ENCODE peak calls at places on chromosomes 16 and 17, in seven cellular contexts. I, E, Q, H, Z, G and F are unnamed samples.

GRCh38 chr16:17382949-17383348 is 87.8 kb downstream of the XYLT1 start:
- DNase-seq in I (no peak), E (no peak), Q (no peak), H (no peak), Z (no peak), G (no peak), F (no peak)

GRCh38 chr17:63946440-63947363 is 14.6 kb upstream of the CD79B start:
- DNase-seq in I (no peak), E (peak; percentile 43), Q (peak; percentile 48), H (peak; percentile 93), Z (peak; percentile 91), G (no peak), F (peak; percentile 59)

GRCh38 chr16:17469011-17469741 is 1.6 kb downstream of the XYLT1 start:
- DNase-seq in I (peak; percentile 72), E (no peak), Q (no peak), H (peak; percentile 73), Z (peak; percentile 34), G (no peak), F (no peak)

GRCh38 chr17:48067245-48067644 is 19.1 kb downstream of the NFE2L1 start:
- DNase-seq in I (no peak), E (no peak), Q (no peak), H (no peak), Z (no peak), G (no peak), F (no peak)

GRCh38 chr16:15032547-15033308 is 23.1 kb downstream of the NTAN1 start:
- DNase-seq in I (peak; percentile 30), E (no peak), Q (no peak), H (no peak), Z (no peak), G (no peak), F (peak; percentile 39)

GRCh38 chr17:15909481-15909991 is 35.4 kb upstream of the ADORA2B start:
- DNase-seq in I (no peak), E (no peak), Q (peak; percentile 21), H (no peak), Z (peak; percentile 34), G (no peak), F (no peak)

GRCh38 chr16:89338863-89339262 is 121.4 kb downstream of the ZNF778 start:
- DNase-seq in I (no peak), E (no peak), Q (peak; percentile 86), H (no peak), Z (no peak), G (no peak), F (no peak)

GRCh38 chr17:35376245-35376644 is 2.8 kb upstream of the SLFN11 start:
- DNase-seq in I (no peak), E (no peak), Q (no peak), H (no peak), Z (no peak), G (no peak), F (no peak)

GRCh38 chr16:11414815-11415775 is 69.8 kb downstream of the RMI2 start:
- DNase-seq in I (no peak), E (no peak), Q (no peak), H (no peak), Z (no peak), G (no peak), F (no peak)

GRCh38 chr17:37821025-37821713 is 76.3 kb upstream of the HNF1B start:
- DNase-seq in I (peak; percentile 66), E (peak; percentile 2), Q (no peak), H (no peak), Z (no peak), G (no peak), F (no peak)

GRCh38 chr17:44307387-44308186 is 814 bp upstream of the RUNDC3A start:
- DNase-seq in I (peak; percentile 10), E (peak; percentile 14), Q (no peak), H (no peak), Z (peak; percentile 89), G (no peak), F (no peak)

GRCh38 chr17:67212716-67213417 is 32.1 kb downstream of the HELZ start:
- DNase-seq in I (peak; percentile 78), E (no peak), Q (no peak), H (no peak), Z (no peak), G (no peak), F (no peak)

GRCh38 chr17:67218385-67218950 is 26.5 kb downstream of the HELZ start:
- DNase-seq in I (peak; percentile 57), E (no peak), Q (no peak), H (no peak), Z (no peak), G (no peak), F (no peak)

GRCh38 chr17:67216544-67217320 is 28.3 kb downstream of the HELZ start:
- DNase-seq in I (no peak), E (no peak), Q (no peak), H (no peak), Z (no peak), G (no peak), F (no peak)

GRCh38 chr17:67217446-67217845 is 27.6 kb downstream of the HELZ start:
- DNase-seq in I (no peak), E (no peak), Q (no peak), H (no peak), Z (no peak), G (no peak), F (no peak)

DNA sequence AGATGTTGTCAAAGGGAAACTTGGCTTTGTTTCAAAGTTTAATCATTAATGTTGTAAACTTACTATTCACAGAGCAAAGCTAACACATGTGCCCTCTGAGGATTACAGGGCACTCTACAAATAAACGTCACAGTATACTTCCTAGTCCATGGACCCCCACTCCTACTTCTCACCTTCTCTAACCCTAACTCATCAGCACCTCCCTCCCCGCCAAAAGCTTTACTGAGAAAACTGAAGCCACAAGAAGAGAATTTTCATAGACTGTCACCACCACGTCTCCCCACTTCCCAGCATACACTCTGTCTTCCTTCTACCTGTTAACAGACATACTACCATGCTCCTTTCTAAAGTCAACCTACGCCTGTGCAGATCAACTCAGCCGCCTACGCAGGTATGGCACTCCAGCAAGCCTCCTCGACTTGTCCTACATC is 29.0 kb downstream of the HELZ start:
- DNase-seq in I (no peak), E (no peak), Q (peak; percentile 33), H (no peak), Z (no peak), G (no peak), F (no peak)
- H3K79me2 ChIP-seq in I (peaks cover 37% of the 10 kb centered on the region), E (peaks cover 24% of the 10 kb centered on the region), Q (peaks cover 61% of the 10 kb centered on the region), H (peaks cover 81% of the 10 kb centered on the region), Z (peaks cover 26% of the 10 kb centered on the region), G (no peaks in the 10 kb centered on the region), F (peaks cover 61% of the 10 kb centered on the region)

GRCh38 chr17:17928422-17929386 is 43.5 kb downstream of the TOM1L2 start:
- DNase-seq in I (peak; percentile 62), E (no peak), Q (no peak), H (no peak), Z (no peak), G (no peak), F (no peak)
- H3K79me2 ChIP-seq in I (peaks cover 63% of the 10 kb centered on the region), E (peaks cover 16% of the 10 kb centered on the region), Q (no peaks in the 10 kb centered on the region), H (no peaks in the 10 kb centered on the region), Z (peaks cover 90% of the 10 kb centered on the region), G (no peaks in the 10 kb centered on the region), F (no peaks in the 10 kb centered on the region)

GRCh38 chr17:80727409-80727755 is 182.7 kb downstream of the RPTOR start:
- DNase-seq in I (no peak), E (no peak), Q (no peak), H (peak; percentile 43), Z (no peak), G (no peak), F (no peak)
- H3K79me2 ChIP-seq in I (peaks cover 26% of the 10 kb centered on the region), E (peaks cover 26% of the 10 kb centered on the region), Q (peaks cover 9% of the 10 kb centered on the region), H (peaks cover 78% of the 10 kb centered on the region), Z (peaks cover 36% of the 10 kb centered on the region), G (no peaks in the 10 kb centered on the region), F (peaks cover 73% of the 10 kb centered on the region)

GRCh38 chr17:28667870-28668269 is 5.9 kb downstream of the SUPT6H start:
- DNase-seq in I (no peak), E (no peak), Q (no peak), H (no peak), Z (no peak), G (no peak), F (no peak)
- H3K79me2 ChIP-seq in I (peaks cover 81% of the 10 kb centered on the region), E (peaks cover 51% of the 10 kb centered on the region), Q (peaks cover 55% of the 10 kb centered on the region), H (peaks cover 72% of the 10 kb centered on the region), Z (peaks cover 81% of the 10 kb centered on the region), G (peaks cover 39% of the 10 kb centered on the region), F (peaks cover 76% of the 10 kb centered on the region)

DNA sequence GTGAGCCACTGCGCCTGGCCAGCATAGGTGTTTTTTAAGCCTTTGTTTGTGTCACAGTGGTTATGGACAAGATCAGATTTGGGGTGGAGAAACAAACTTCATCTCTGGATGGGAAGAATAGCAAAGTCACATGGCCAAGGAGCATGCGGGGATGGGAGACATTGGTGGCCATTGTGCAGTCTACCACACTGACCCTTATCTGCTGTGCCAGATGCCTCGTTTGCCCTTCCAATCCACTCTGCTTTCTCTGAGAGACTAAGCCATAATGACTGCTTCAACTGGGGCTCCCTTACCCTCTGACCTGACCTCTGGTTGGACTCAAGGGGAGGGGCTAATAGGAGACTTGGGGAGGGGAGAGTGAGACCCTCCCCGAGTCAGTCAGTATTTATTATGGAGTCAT is 166.8 kb downstream of the PRKCB start:
- DNase-seq in I (no peak), E (no peak), Q (no peak), H (no peak), Z (no peak), G (no peak), F (no peak)
- H3K79me2 ChIP-seq in I (no peaks in the 10 kb centered on the region), E (no peaks in the 10 kb centered on the region), Q (no peaks in the 10 kb centered on the region), H (no peaks in the 10 kb centered on the region), Z (no peaks in the 10 kb centered on the region), G (peaks cover 3% of the 10 kb centered on the region), F (no peaks in the 10 kb centered on the region)

GRCh38 chr17:57947369-57947768 is 7.8 kb downstream of the CUEDC1 start:
- DNase-seq in I (no peak), E (no peak), Q (no peak), H (no peak), Z (no peak), G (no peak), F (no peak)
- H3K79me2 ChIP-seq in I (peaks cover 54% of the 10 kb centered on the region), E (peaks cover 56% of the 10 kb centered on the region), Q (no peaks in the 10 kb centered on the region), H (no peaks in the 10 kb centered on the region), Z (peaks cover 84% of the 10 kb centered on the region), G (no peaks in the 10 kb centered on the region), F (no peaks in the 10 kb centered on the region)

GRCh38 chr17:58335779-58336455 is 7.3 kb upstream of the TSPOAP1 start:
- DNase-seq in I (no peak), E (peak; percentile 37), Q (peak; percentile 63), H (peak; percentile 90), Z (peak; percentile 78), G (peak; percentile 76), F (peak; percentile 94)
- H3K79me2 ChIP-seq in I (no peaks in the 10 kb centered on the region), E (no peaks in the 10 kb centered on the region), Q (no peaks in the 10 kb centered on the region), H (peaks cover 13% of the 10 kb centered on the region), Z (no peaks in the 10 kb centered on the region), G (peaks cover 96% of the 10 kb centered on the region), F (peaks cover 95% of the 10 kb centered on the region)

DNA sequence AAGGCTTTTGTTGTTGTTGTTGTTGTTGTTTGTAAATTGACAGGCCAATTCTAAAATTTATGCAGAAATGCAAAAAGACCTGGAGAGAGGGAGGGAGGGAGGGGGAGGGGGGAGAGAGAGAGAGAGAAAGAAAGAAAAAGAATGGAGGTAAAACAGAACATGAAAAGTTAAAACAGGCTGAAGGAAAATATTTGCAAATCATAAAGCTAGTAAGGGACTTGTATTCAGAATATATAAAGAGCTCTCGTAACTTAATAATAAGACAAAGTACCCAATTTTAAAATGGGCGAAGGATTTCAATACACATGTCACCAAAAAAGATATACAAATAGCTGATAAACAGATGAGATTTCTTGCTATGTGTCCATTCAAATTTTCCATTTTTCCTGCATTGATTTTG is 15.4 kb downstream of the TNRC6C start:
- DNase-seq in I (no peak), E (no peak), Q (no peak), H (no peak), Z (no peak), G (no peak), F (no peak)
- H3K79me2 ChIP-seq in I (peaks cover 15% of the 10 kb centered on the region), E (no peaks in the 10 kb centered on the region), Q (peaks cover 16% of the 10 kb centered on the region), H (no peaks in the 10 kb centered on the region), Z (peaks cover 43% of the 10 kb centered on the region), G (no peaks in the 10 kb centered on the region), F (peaks cover 99% of the 10 kb centered on the region)

GRCh38 chr17:60386475-60387058 is 5.4 kb downstream of the USP32 start:
- DNase-seq in I (no peak), E (no peak), Q (no peak), H (peak; percentile 19), Z (no peak), G (no peak), F (no peak)
- H3K79me2 ChIP-seq in I (peaks cover 98% of the 10 kb centered on the region), E (peaks cover 95% of the 10 kb centered on the region), Q (peaks cover 87% of the 10 kb centered on the region), H (peaks cover 99% of the 10 kb centered on the region), Z (peaks cover 100% of the 10 kb centered on the region), G (peaks cover 69% of the 10 kb centered on the region), F (peaks cover 99% of the 10 kb centered on the region)